ENCODE peak calls at places on chromosomes 6 and 20, in five cellular contexts. E is LoVo; Y is stimulated activated CD8-positive, alpha-beta memory T cell treated with anti-CD3 and anti-CD28 coated beads, Interleukin-12 subunit alpha, Interleukin-12 subunit beta, amount 100 ng/mL, for 4 hours; F is stimulated activated CD4-positive, alpha-beta T cell treated with anti-CD3 and anti-CD28 coated beads, Interleukin-12 subunit alpha, Interleukin-12 subunit beta, amount 100 ng/mL, for 4 hours; C is stromal cell of bone marrow. N is an unnamed sample.

GRCh38 chr20:61690150-61690549 is 375.5 kb downstream of the TAF4 start:
- DNase-seq in Y (no peak), E (no peak), C (no peak), F (no peak), N (no peak)

GRCh38 chr6:152669894-152670293 is 27.8 kb upstream of the MYCT1 start:
- DNase-seq in E (no peak), F (no peak), C (peak; percentile 12), Y (no peak), N (peak; percentile 5)

GRCh38 chr6:166435574-166435973 is 52.8 kb upstream of the MPC1 start:
- DNase-seq in C (no peak), E (no peak), F (no peak), Y (peak; percentile 31), N (no peak)

GRCh38 chr6:50724381-50725124 is 11.2 kb downstream of the TFAP2D start:
- DNase-seq in E (no peak), F (no peak), C (no peak), Y (no peak), N (no peak)

GRCh38 chr20:478010-478948 is 15.9 kb upstream of the TBC1D20 start:
- DNase-seq in F (no peak), Y (no peak), C (peak; percentile 61), E (no peak), N (peak; percentile 32)

GRCh38 chr6:100461273-100461919 is 3.3 kb downstream of the SIM1 start:
- DNase-seq in E (no peak), F (no peak), Y (no peak), C (no peak), N (no peak)

GRCh38 chr6:38239719-38240451 is 399.8 kb downstream of the BTBD9 start:
- DNase-seq in C (no peak), E (no peak), F (no peak), Y (no peak), N (no peak)

GRCh38 chr20:23028377-23028776 is 6.7 kb upstream of the SSTR4 start:
- DNase-seq in C (no peak), F (no peak), E (no peak), Y (no peak), N (no peak)

GRCh38 chr20:23647346-23647745 is 9.6 kb upstream of the CST3 start:
- DNase-seq in E (no peak), C (no peak), Y (no peak), F (no peak), N (no peak)

GRCh38 chr6:121956782-121957181 is 442.7 kb upstream of the HSF2 start:
- DNase-seq in E (no peak), C (no peak), F (no peak), Y (no peak), N (no peak)

GRCh38 chr6:30744054-30744805 is at the start of gene IER3:
- DNase-seq in C (peak; percentile 83), Y (peak; percentile 81), E (peak; percentile 94), F (peak; percentile 88), N (peak; percentile 89)

GRCh38 chr6:12173670-12174069 is 116.5 kb upstream of the EDN1 start:
- DNase-seq in F (no peak), Y (no peak), E (no peak), C (no peak), N (no peak)